ENCODE peak calls at places on chromosomes 5 and 9, in ten cellular contexts. Z, R, X, L, K, Y, W, D, G and I are unnamed samples.

GRCh38 chr5:57805732-57806131 is 323.1 kb upstream of the ACTBL2 start:
- DNase-seq in Z (peak; percentile 55), R (no peak), X (no peak), L (no peak), K (no peak), Y (no peak), W (no peak), D (no peak), G (no peak), I (no peak)

GRCh38 chr5:75331-76320 is 16.3 kb upstream of the PLEKHG4B start:
- DNase-seq in Z (no peak), R (no peak), X (no peak), L (no peak), K (no peak), Y (no peak), W (no peak), D (no peak), G (no peak), I (no peak)

GRCh38 chr9:69104830-69105527 is 69.1 kb upstream of the TJP2 start:
- DNase-seq in Z (no peak), R (no peak), X (no peak), L (no peak), K (no peak), Y (no peak), W (no peak), D (peak; percentile 79), G (no peak), I (no peak)

GRCh38 chr5:150428106-150428876 is 15.6 kb upstream of the CD74 start:
- DNase-seq in Z (no peak), R (no peak), X (no peak), L (no peak), K (peak; percentile 64), Y (peak; percentile 19), W (no peak), D (peak; percentile 29), G (peak; percentile 70), I (no peak)

GRCh38 chr9:121987312-121987711 is 105.8 kb downstream of the TTLL11 start:
- DNase-seq in Z (no peak), R (no peak), X (no peak), L (peak; percentile 23), K (no peak), Y (no peak), W (no peak), D (no peak), G (no peak), I (no peak)

GRCh38 chr5:139687656-139688055 is 39.5 kb downstream of the CXXC5 start:
- DNase-seq in Z (no peak), R (no peak), X (no peak), L (no peak), K (no peak), Y (no peak), W (no peak), D (no peak), G (no peak), I (no peak)

GRCh38 chr5:41748631-41749030 is 121.6 kb downstream of the OXCT1 start:
- DNase-seq in Z (peak; percentile 18), R (no peak), X (no peak), L (no peak), K (peak; percentile 57), Y (peak; percentile 64), W (no peak), D (no peak), G (no peak), I (no peak)

GRCh38 chr9:113807173-113808061 is 68.7 kb upstream of the ZNF618 start:
- DNase-seq in Z (peak; percentile 40), R (peak; percentile 31), X (peak; percentile 21), L (peak; percentile 54), K (peak; percentile 77), Y (peak; percentile 64), W (no peak), D (peak; percentile 56), G (peak; percentile 51), I (peak; percentile 22)

GRCh38 chr9:14863402-14863801 is 46.8 kb downstream of the FREM1 start:
- DNase-seq in Z (no peak), R (no peak), X (no peak), L (no peak), K (no peak), Y (no peak), W (no peak), D (no peak), G (no peak), I (no peak)

GRCh38 chr9:131270171-131271015 is 5.9 kb downstream of the FAM78A start:
- DNase-seq in Z (no peak), R (no peak), X (no peak), L (no peak), K (peak; percentile 44), Y (no peak), W (no peak), D (no peak), G (no peak), I (no peak)

GRCh38 chr9:131827821-131828369 is 88.0 kb upstream of the RAPGEF1 start:
- DNase-seq in Z (no peak), R (no peak), X (no peak), L (no peak), K (no peak), Y (no peak), W (no peak), D (no peak), G (no peak), I (no peak)

GRCh38 chr5:97735209-97735608 is 552.2 kb upstream of the RIOK2 start:
- DNase-seq in Z (peak; percentile 83), R (peak; percentile 17), X (peak; percentile 80), L (no peak), K (peak; percentile 91), Y (peak; percentile 84), W (peak; percentile 79), D (no peak), G (no peak), I (peak; percentile 18)

GRCh38 chr5:137405393-137405792 is 93.7 kb downstream of the SPOCK1 start:
- DNase-seq in Z (no peak), R (no peak), X (no peak), L (no peak), K (no peak), Y (no peak), W (no peak), D (no peak), G (no peak), I (no peak)

GRCh38 chr9:10268500-10269485 is 344.0 kb downstream of the PTPRD start:
- DNase-seq in Z (no peak), R (no peak), X (peak; percentile 8), L (peak; percentile 62), K (peak; percentile 47), Y (peak; percentile 77), W (no peak), D (peak; percentile 28), G (peak; percentile 46), I (no peak)

GRCh38 chr5:146137967-146138403 is 32.6 kb upstream of the PLAC8L1 start:
- DNase-seq in Z (no peak), R (no peak), X (no peak), L (no peak), K (peak; percentile 47), Y (peak; percentile 32), W (no peak), D (peak; percentile 68), G (no peak), I (no peak)

GRCh38 chr5:57650360-57651069 is 167.9 kb upstream of the ACTBL2 start:
- DNase-seq in Z (peak; percentile 50), R (peak; percentile 39), X (peak; percentile 57), L (peak; percentile 8), K (peak; percentile 75), Y (peak; percentile 70), W (peak; percentile 32), D (peak; percentile 50), G (no peak), I (peak; percentile 27)

GRCh38 chr9:90915693-90916092 is 114.1 kb downstream of the SYK start:
- DNase-seq in Z (no peak), R (no peak), X (no peak), L (peak; percentile 30), K (peak; percentile 17), Y (peak; percentile 44), W (no peak), D (peak; percentile 28), G (no peak), I (no peak)

GRCh38 chr9:94800424-94801117 is 74.1 kb downstream of the AOPEP start:
- DNase-seq in Z (peak; percentile 14), R (no peak), X (no peak), L (no peak), K (no peak), Y (no peak), W (no peak), D (no peak), G (no peak), I (no peak)

DNA sequence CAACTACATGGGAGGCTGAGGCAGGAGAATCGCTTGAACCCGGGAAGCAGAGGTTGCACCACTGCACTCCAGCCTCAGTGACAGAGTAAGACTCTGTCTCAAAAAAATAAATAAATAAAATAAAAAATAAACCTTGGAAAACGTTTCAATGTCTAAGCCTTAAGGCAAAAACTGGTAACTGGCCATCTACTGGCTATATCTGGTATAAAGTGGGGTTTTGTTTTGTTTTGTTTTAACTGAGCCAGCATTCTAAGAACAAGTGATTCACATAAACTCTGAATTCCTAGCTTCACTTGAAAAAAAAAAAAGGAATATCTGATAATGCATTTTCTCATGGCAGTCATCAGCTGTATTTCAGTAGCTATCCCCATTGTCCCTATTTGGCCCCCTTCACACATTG is 126.1 kb upstream of the EFNA5 start:
- DNase-seq in Z (peak; percentile 17), R (no peak), X (no peak), L (no peak), K (no peak), Y (no peak), W (no peak), D (no peak), G (no peak), I (no peak)
- TF ChIP-seq CTCF in Z (peak; percentile 4), R (no peak), X (no peak), L (no peak), K (no peak), Y (peak; percentile 29), W (no peak), D (no peak), G (no peak), I (no peak)

DNA sequence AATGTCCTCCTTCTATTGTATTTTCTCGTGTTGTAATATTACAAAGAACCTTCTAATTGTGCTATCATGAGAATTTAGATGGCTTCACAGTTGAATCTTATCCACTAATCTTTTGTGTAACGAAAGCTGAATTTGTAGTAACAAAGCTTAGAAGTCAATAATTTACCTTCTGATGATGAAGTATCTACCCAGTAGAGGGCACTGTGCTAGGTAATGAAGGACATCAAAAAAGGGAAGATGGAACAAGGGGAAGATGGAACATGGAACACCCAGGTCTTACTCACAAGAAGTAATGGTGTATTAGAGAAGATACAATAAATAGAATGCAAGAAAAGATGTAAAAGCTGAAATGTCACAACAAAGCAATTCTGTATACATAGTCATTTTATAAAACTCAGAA is 131.0 kb upstream of the CCNG1 start:
- DNase-seq in Z (no peak), R (no peak), X (no peak), L (no peak), K (peak; percentile 45), Y (no peak), W (no peak), D (no peak), G (no peak), I (no peak)
- TF ChIP-seq CTCF in Z (no peak), R (no peak), X (peak; percentile 53), L (peak; percentile 29), K (peak; percentile 47), Y (no peak), W (no peak), D (no peak), G (no peak), I (no peak)

GRCh38 chr5:4738298-4738697 is 401.8 kb upstream of the ADAMTS16 start:
- DNase-seq in Z (no peak), R (no peak), X (no peak), L (no peak), K (no peak), Y (no peak), W (no peak), D (no peak), G (no peak), I (no peak)
- TF ChIP-seq CTCF in Z (no peak), R (no peak), X (no peak), L (no peak), K (no peak), Y (no peak), W (no peak), D (no peak), G (no peak), I (no peak)

GRCh38 chr9:35660966-35661413 is 2.9 kb downstream of the CCDC107 start:
- DNase-seq in Z (peak; percentile 41), R (no peak), X (no peak), L (no peak), K (peak; percentile 56), Y (peak; percentile 34), W (no peak), D (no peak), G (no peak), I (no peak)
- TF ChIP-seq CTCF in Z (peak; percentile 66), R (peak; percentile 56), X (peak; percentile 63), L (no peak), K (peak; percentile 50), Y (peak; percentile 66), W (peak; percentile 51), D (no peak), G (peak; percentile 40), I (peak; percentile 65)